ENCODE peak calls at places on chromosomes 5 and 9, in five cellular contexts. One of them, this sample, is unnamed.

GRCh38 chr5:143019614-143020515 is 249.7 kb downstream of the ARHGAP26 start:
- DNase-seq in omental fat pad: no peak
- DNase-seq in endothelial cell: no peak
- DNase-seq in H9: no peak
- DNase-seq in BE2C: peak
- DNase-seq in this sample: peak

GRCh38 chr9:105067895-105068580 is 140.1 kb upstream of the ABCA1 start:
- DNase-seq in omental fat pad: no peak
- DNase-seq in endothelial cell: no peak
- DNase-seq in H9: no peak
- DNase-seq in BE2C: no peak
- DNase-seq in this sample: no peak

GRCh38 chr5:36876965-36877666 is 547 bp downstream of the NIPBL start:
- DNase-seq in omental fat pad: no peak
- DNase-seq in endothelial cell: peak
- DNase-seq in H9: peak
- DNase-seq in BE2C: peak
- DNase-seq in this sample: no peak

GRCh38 chr5:121725450-121725849 is 126.2 kb upstream of the FTMT start:
- DNase-seq in omental fat pad: no peak
- DNase-seq in endothelial cell: no peak
- DNase-seq in H9: no peak
- DNase-seq in BE2C: no peak
- DNase-seq in this sample: no peak

GRCh38 chr9:110979636-110980035 is 58.6 kb downstream of the LPAR1 start:
- DNase-seq in omental fat pad: no peak
- DNase-seq in endothelial cell: no peak
- DNase-seq in H9: no peak
- DNase-seq in BE2C: no peak
- DNase-seq in this sample: no peak

GRCh38 chr5:72552041-72552557 is 44.9 kb upstream of the ZNF366 start:
- DNase-seq in omental fat pad: no peak
- DNase-seq in endothelial cell: no peak
- DNase-seq in H9: no peak
- DNase-seq in BE2C: no peak
- DNase-seq in this sample: no peak

GRCh38 chr5:150142800-150143724 is 12.6 kb downstream of the PDGFRB start:
- DNase-seq in omental fat pad: no peak
- DNase-seq in endothelial cell: no peak
- DNase-seq in H9: no peak
- DNase-seq in BE2C: peak
- DNase-seq in this sample: no peak

GRCh38 chr5:111781200-111781599 is 24.2 kb upstream of the NREP start:
- DNase-seq in omental fat pad: no peak
- DNase-seq in endothelial cell: no peak
- DNase-seq in H9: no peak
- DNase-seq in BE2C: peak
- DNase-seq in this sample: no peak

GRCh38 chr9:117783828-117784227 is 79.6 kb downstream of the TLR4 start:
- DNase-seq in omental fat pad: no peak
- DNase-seq in endothelial cell: no peak
- DNase-seq in H9: no peak
- DNase-seq in BE2C: no peak
- DNase-seq in this sample: no peak

GRCh38 chr5:354581-355378 is 33.3 kb downstream of the AHRR start:
- DNase-seq in omental fat pad: no peak
- DNase-seq in endothelial cell: no peak
- DNase-seq in H9: peak
- DNase-seq in BE2C: no peak
- DNase-seq in this sample: no peak

GRCh38 chr9:38690574-38690973 is 29.4 kb downstream of the FAM240B start:
- DNase-seq in omental fat pad: no peak
- DNase-seq in endothelial cell: no peak
- DNase-seq in H9: no peak
- DNase-seq in BE2C: no peak
- DNase-seq in this sample: peak

GRCh38 chr9:98995059-98995665 is 51.5 kb downstream of the COL15A1 start:
- DNase-seq in omental fat pad: no peak
- DNase-seq in endothelial cell: no peak
- DNase-seq in H9: peak
- DNase-seq in BE2C: no peak
- DNase-seq in this sample: no peak
- TF ChIP-seq CTCF in omental fat pad: no peak
- TF ChIP-seq CTCF in endothelial cell: no peak
- TF ChIP-seq CTCF in H9: no peak
- TF ChIP-seq CTCF in BE2C: no peak
- TF ChIP-seq CTCF in this sample: no peak

GRCh38 chr9:108087781-108088180 is 598.2 kb upstream of the KLF4 start:
- DNase-seq in omental fat pad: no peak
- DNase-seq in endothelial cell: no peak
- DNase-seq in H9: no peak
- DNase-seq in BE2C: no peak
- DNase-seq in this sample: no peak
- TF ChIP-seq CTCF in omental fat pad: no peak
- TF ChIP-seq CTCF in endothelial cell: no peak
- TF ChIP-seq CTCF in H9: no peak
- TF ChIP-seq CTCF in BE2C: no peak
- TF ChIP-seq CTCF in this sample: no peak

DNA sequence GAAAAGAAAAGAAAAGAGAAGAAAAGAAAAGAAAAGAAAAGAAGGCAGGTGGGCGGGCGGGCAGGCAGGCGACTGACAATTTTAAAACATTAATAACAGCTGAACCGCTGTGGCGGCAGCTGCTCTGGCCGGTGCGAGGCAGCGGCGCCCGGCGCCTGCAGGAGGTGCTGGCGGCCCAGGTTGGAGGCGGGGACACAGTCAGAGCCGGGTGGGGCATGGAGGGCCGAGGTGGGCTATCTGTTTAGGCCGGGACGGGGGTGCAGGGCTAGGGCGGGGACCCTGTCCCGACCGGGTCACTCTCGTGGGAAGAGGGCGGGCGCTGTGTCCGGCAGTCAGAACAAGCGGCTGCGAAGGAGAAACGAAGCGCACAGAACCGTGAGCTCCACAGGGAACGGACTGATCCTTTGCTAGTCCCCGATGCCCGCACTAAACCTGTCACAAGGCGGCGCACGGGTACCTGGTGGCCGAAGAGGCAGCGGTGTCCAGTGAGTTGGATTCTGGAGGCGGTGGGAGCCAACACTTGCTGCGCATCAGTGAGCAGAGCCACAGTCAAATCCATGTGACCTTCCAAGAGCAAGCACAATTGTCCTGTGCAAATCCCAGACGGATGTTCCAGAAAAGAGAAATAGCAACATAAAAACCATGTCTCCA is 13.6 kb upstream of the ALDOB start:
- DNase-seq in omental fat pad: peak
- DNase-seq in endothelial cell: peak
- DNase-seq in H9: peak
- DNase-seq in BE2C: peak
- DNase-seq in this sample: peak
- TF ChIP-seq CTCF in omental fat pad: no peak
- TF ChIP-seq CTCF in endothelial cell: peak
- TF ChIP-seq CTCF in H9: peak
- TF ChIP-seq CTCF in BE2C: peak
- TF ChIP-seq CTCF in this sample: peak

DNA sequence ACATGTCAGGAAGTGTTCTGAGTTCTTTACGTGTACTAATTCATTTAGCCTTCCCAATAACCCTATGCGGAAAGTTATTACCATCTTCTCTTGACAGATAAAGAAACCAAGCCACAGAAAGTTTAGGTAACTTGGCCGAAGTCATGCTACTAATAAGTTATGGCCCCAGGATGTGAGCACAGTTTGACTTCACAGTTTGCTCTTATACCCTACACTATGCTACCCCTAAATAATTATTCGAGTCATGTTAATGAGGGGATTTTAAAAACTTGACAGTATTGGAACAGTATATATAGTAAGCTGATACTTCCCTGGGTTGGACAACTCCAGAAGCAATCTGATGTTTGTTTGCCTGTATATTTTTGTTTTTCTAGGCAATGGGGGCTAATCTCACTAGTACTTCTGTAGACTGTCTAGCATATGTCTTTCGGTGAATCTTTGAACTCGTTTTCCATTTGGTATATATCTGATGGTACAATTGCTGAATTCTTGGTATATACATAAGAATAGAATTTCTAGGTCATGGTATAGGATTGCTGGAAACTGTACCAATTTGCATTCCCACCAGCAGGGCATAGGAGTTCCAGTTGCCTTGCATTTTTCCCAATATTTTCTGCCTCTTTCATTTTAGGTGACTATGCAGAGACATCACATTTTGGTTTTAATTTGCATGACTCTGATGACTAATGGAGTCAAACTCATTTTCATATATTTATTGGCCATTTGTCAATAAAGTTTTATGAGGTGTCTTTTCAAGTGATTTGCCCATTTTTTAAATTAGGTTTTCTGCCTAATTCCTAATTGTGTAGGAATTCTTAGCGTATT is 29.2 kb upstream of the PDCD1LG2 start:
- DNase-seq in omental fat pad: no peak
- DNase-seq in endothelial cell: no peak
- DNase-seq in H9: no peak
- DNase-seq in BE2C: no peak
- DNase-seq in this sample: no peak
- TF ChIP-seq CTCF in omental fat pad: no peak
- TF ChIP-seq CTCF in endothelial cell: peak
- TF ChIP-seq CTCF in H9: no peak
- TF ChIP-seq CTCF in BE2C: peak
- TF ChIP-seq CTCF in this sample: no peak

DNA sequence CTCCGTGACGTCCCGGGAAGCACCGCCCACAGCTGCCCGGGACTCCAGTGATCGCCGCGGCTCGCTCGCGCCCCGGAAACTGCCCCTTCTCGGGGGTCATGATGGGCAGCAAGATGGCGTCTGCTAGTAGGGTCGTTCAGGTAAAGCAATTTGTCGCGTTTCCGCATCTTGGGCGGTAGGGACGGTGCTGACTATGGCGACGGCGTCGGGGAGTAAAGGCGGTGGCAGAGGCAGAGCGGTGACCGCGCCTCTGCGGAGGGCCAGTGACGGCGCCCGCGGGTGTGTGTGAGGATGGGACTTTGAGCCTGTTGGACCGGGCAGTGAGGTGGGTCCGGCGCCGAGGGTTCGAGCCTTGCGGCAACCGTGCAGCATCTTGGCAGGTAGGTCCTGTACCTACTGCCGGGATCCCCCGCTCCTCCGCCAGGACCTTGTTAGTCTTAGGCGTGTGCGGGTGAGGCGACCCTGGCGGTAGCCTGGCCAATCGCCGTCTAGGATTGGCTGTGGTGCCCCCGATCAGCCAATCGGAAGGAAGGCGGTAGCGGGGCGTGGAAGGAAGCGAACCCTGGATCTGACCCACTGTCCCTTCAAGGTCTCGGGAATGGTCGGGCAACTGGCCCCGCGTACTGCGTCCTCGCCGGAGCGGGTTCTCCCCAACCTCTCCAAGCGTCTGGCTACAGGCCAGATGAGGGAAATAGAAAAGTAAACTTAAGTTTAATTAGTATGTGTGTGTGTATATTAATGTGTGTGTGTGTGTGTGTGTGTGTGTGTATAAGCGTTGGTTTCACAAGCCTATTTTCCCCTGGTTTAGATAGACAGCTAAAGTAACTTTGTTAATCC is 16.7 kb upstream of the CDK7 start:
- DNase-seq in omental fat pad: peak
- DNase-seq in endothelial cell: peak
- DNase-seq in H9: peak
- DNase-seq in BE2C: peak
- DNase-seq in this sample: peak
- TF ChIP-seq CTCF in omental fat pad: no peak
- TF ChIP-seq CTCF in endothelial cell: peak
- TF ChIP-seq CTCF in H9: peak
- TF ChIP-seq CTCF in BE2C: peak
- TF ChIP-seq CTCF in this sample: no peak

GRCh38 chr9:121561385-121562222 is 62.0 kb upstream of the GGTA1 start:
- DNase-seq in omental fat pad: no peak
- DNase-seq in endothelial cell: no peak
- DNase-seq in H9: no peak
- DNase-seq in BE2C: no peak
- DNase-seq in this sample: no peak
- TF ChIP-seq CTCF in omental fat pad: no peak
- TF ChIP-seq CTCF in endothelial cell: no peak
- TF ChIP-seq CTCF in H9: no peak
- TF ChIP-seq CTCF in BE2C: peak
- TF ChIP-seq CTCF in this sample: no peak

GRCh38 chr5:180161420-180162303 is 47.3 kb downstream of the RASGEF1C start:
- DNase-seq in omental fat pad: no peak
- DNase-seq in endothelial cell: no peak
- DNase-seq in H9: peak
- DNase-seq in BE2C: no peak
- DNase-seq in this sample: no peak
- TF ChIP-seq CTCF in omental fat pad: no peak
- TF ChIP-seq CTCF in endothelial cell: no peak
- TF ChIP-seq CTCF in H9: peak
- TF ChIP-seq CTCF in BE2C: peak
- TF ChIP-seq CTCF in this sample: no peak

GRCh38 chr5:76487784-76488183 is 84.7 kb downstream of the IQGAP2 start:
- DNase-seq in omental fat pad: no peak
- DNase-seq in endothelial cell: no peak
- DNase-seq in H9: no peak
- DNase-seq in BE2C: no peak
- DNase-seq in this sample: no peak

GRCh38 chr5:76482961-76483360 is 79.9 kb downstream of the IQGAP2 start:
- DNase-seq in omental fat pad: no peak
- DNase-seq in endothelial cell: no peak
- DNase-seq in H9: no peak
- DNase-seq in BE2C: no peak
- DNase-seq in this sample: no peak

GRCh38 chr5:76479973-76480667 is 77.0 kb downstream of the IQGAP2 start:
- DNase-seq in omental fat pad: no peak
- DNase-seq in endothelial cell: no peak
- DNase-seq in H9: no peak
- DNase-seq in BE2C: no peak
- DNase-seq in this sample: no peak

GRCh38 chr5:76485511-76485910 is 82.4 kb downstream of the IQGAP2 start:
- DNase-seq in omental fat pad: no peak
- DNase-seq in endothelial cell: no peak
- DNase-seq in H9: no peak
- DNase-seq in BE2C: no peak
- DNase-seq in this sample: no peak

GRCh38 chr5:76483433-76483832 is 80.3 kb downstream of the IQGAP2 start:
- DNase-seq in omental fat pad: no peak
- DNase-seq in endothelial cell: no peak
- DNase-seq in H9: peak
- DNase-seq in BE2C: no peak
- DNase-seq in this sample: no peak
- TF ChIP-seq CTCF in omental fat pad: no peak
- TF ChIP-seq CTCF in endothelial cell: no peak
- TF ChIP-seq CTCF in H9: peak
- TF ChIP-seq CTCF in BE2C: peak
- TF ChIP-seq CTCF in this sample: no peak

DNA sequence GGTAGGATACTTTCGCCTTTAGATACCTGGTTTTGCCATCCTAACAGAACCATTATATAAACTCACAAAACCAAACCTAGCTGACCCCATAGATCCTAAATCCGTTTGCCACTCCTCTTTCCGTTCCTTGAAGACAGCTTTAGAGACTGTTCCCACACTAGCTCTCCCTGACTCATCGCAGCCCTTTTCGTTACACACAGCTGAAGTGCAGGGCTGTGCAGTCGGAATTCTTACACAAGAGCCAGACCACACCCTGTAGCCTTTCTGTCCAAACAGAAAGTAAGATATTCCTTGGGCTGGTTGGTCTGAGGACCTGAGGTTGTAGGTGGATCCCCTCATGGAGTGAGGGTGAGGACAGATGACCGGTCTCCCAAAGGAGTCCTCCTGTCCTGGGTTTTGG is 56.7 kb upstream of the NAA35 start:
- DNase-seq in omental fat pad: no peak
- DNase-seq in endothelial cell: no peak
- DNase-seq in H9: no peak
- DNase-seq in BE2C: no peak
- DNase-seq in this sample: no peak
- TF ChIP-seq CTCF in omental fat pad: no peak
- TF ChIP-seq CTCF in endothelial cell: no peak
- TF ChIP-seq CTCF in H9: no peak
- TF ChIP-seq CTCF in BE2C: no peak
- TF ChIP-seq CTCF in this sample: no peak

This sample was measured in GM13977.